ENCODE peak calls at places on chromosomes 6 and 20, in four cellular contexts. One of them, this sample, is unnamed. For H3K4me1, the result is how much of the 10 kb centered on the place peaks cover.

GRCh38 chr6:127447780-127448179 is 11.4 kb downstream of the KIAA0408 start:
- DNase-seq in left lung: no peak
- DNase-seq in CD8-positive, alpha-beta memory T cell: no peak
- DNase-seq in colonic mucosa: no peak
- DNase-seq in this sample: no peak

GRCh38 chr6:158257781-158258180 is 54.5 kb upstream of the TULP4 start:
- DNase-seq in left lung: no peak
- DNase-seq in CD8-positive, alpha-beta memory T cell: no peak
- DNase-seq in colonic mucosa: no peak
- DNase-seq in this sample: no peak

GRCh38 chr6:31383149-31383548 is 20.2 kb upstream of the MICA start:
- DNase-seq in left lung: no peak
- DNase-seq in CD8-positive, alpha-beta memory T cell: no peak
- DNase-seq in colonic mucosa: no peak
- DNase-seq in this sample: no peak

GRCh38 chr20:24584078-24584477 is 114.6 kb downstream of the SYNDIG1 start:
- DNase-seq in left lung: no peak
- DNase-seq in CD8-positive, alpha-beta memory T cell: no peak
- DNase-seq in colonic mucosa: no peak
- DNase-seq in this sample: no peak

GRCh38 chr6:7604003-7604402 is 14.0 kb downstream of the SNRNP48 start:
- DNase-seq in left lung: no peak
- DNase-seq in CD8-positive, alpha-beta memory T cell: no peak
- DNase-seq in colonic mucosa: no peak
- DNase-seq in this sample: peak

GRCh38 chr6:146433881-146434741 is 109.5 kb upstream of the RAB32 start:
- DNase-seq in left lung: peak
- DNase-seq in CD8-positive, alpha-beta memory T cell: no peak
- DNase-seq in colonic mucosa: no peak
- DNase-seq in this sample: no peak

GRCh38 chr6:125974214-125974866 is 12.0 kb upstream of the TRMT11 start:
- DNase-seq in left lung: no peak
- DNase-seq in CD8-positive, alpha-beta memory T cell: peak
- DNase-seq in colonic mucosa: no peak
- DNase-seq in this sample: no peak

GRCh38 chr6:93235775-93236174 is 183.6 kb downstream of the EPHA7 start:
- DNase-seq in left lung: no peak
- DNase-seq in CD8-positive, alpha-beta memory T cell: no peak
- DNase-seq in colonic mucosa: no peak
- DNase-seq in this sample: no peak

GRCh38 chr6:107628878-107629277 is 139.0 kb downstream of the SOBP start:
- DNase-seq in left lung: no peak
- DNase-seq in CD8-positive, alpha-beta memory T cell: no peak
- DNase-seq in colonic mucosa: no peak
- DNase-seq in this sample: no peak

GRCh38 chr6:117267766-117268534 is 2.6 kb downstream of the VGLL2 start:
- DNase-seq in left lung: no peak
- DNase-seq in CD8-positive, alpha-beta memory T cell: no peak
- DNase-seq in colonic mucosa: no peak
- DNase-seq in this sample: no peak

GRCh38 chr6:113881473-113881980 is 24.4 kb downstream of the MARCKS start:
- DNase-seq in left lung: no peak
- DNase-seq in CD8-positive, alpha-beta memory T cell: no peak
- DNase-seq in colonic mucosa: no peak
- DNase-seq in this sample: no peak

GRCh38 chr6:154187203-154187602 is 148.2 kb downstream of the OPRM1 start:
- DNase-seq in left lung: no peak
- DNase-seq in CD8-positive, alpha-beta memory T cell: no peak
- DNase-seq in colonic mucosa: no peak
- DNase-seq in this sample: no peak

GRCh38 chr6:142294681-142295080 is 7.1 kb upstream of the ADGRG6 start:
- DNase-seq in left lung: no peak
- DNase-seq in CD8-positive, alpha-beta memory T cell: no peak
- DNase-seq in colonic mucosa: no peak
- DNase-seq in this sample: no peak

GRCh38 chr6:46715106-46715505 is 20.1 kb downstream of the PLA2G7 start:
- DNase-seq in left lung: no peak
- DNase-seq in CD8-positive, alpha-beta memory T cell: no peak
- DNase-seq in colonic mucosa: no peak
- DNase-seq in this sample: no peak

GRCh38 chr20:50379049-50379990 is 130.9 kb upstream of the PTPN1 start:
- DNase-seq in left lung: peak
- DNase-seq in CD8-positive, alpha-beta memory T cell: no peak
- DNase-seq in colonic mucosa: peak
- DNase-seq in this sample: peak

GRCh38 chr6:3415490-3415889 is 41.4 kb downstream of the SLC22A23 start:
- DNase-seq in left lung: no peak
- DNase-seq in CD8-positive, alpha-beta memory T cell: no peak
- DNase-seq in colonic mucosa: no peak
- DNase-seq in this sample: no peak

GRCh38 chr6:11432713-11433450 is 104.7 kb upstream of the TMEM170B start:
- DNase-seq in left lung: no peak
- DNase-seq in CD8-positive, alpha-beta memory T cell: no peak
- DNase-seq in colonic mucosa: no peak
- DNase-seq in this sample: no peak

GRCh38 chr6:55445648-55446204 is 118.5 kb downstream of the GFRAL start:
- DNase-seq in left lung: no peak
- DNase-seq in CD8-positive, alpha-beta memory T cell: no peak
- DNase-seq in colonic mucosa: no peak
- DNase-seq in this sample: no peak

GRCh38 chr20:62860391-62860923 is 1.2 kb downstream of the TCFL5 start:
- DNase-seq in left lung: peak
- DNase-seq in CD8-positive, alpha-beta memory T cell: no peak
- DNase-seq in colonic mucosa: no peak
- DNase-seq in this sample: peak

GRCh38 chr6:37206674-37207073 is 36.7 kb downstream of the PIM1 start:
- DNase-seq in left lung: no peak
- DNase-seq in CD8-positive, alpha-beta memory T cell: no peak
- DNase-seq in colonic mucosa: no peak
- DNase-seq in this sample: no peak

GRCh38 chr6:15880262-15880973 is 217.6 kb upstream of the DTNBP1 start:
- DNase-seq in left lung: no peak
- DNase-seq in CD8-positive, alpha-beta memory T cell: no peak
- DNase-seq in colonic mucosa: no peak
- DNase-seq in this sample: no peak

GRCh38 chr20:10240655-10241054 is 22.0 kb downstream of the SNAP25 start:
- DNase-seq in left lung: no peak
- DNase-seq in CD8-positive, alpha-beta memory T cell: no peak
- DNase-seq in colonic mucosa: no peak
- DNase-seq in this sample: no peak

GRCh38 chr6:49030621-49031020 is 432.4 kb downstream of the MMUT start:
- DNase-seq in left lung: no peak
- DNase-seq in CD8-positive, alpha-beta memory T cell: no peak
- DNase-seq in colonic mucosa: no peak
- DNase-seq in this sample: no peak

GRCh38 chr6:148435386-148435785 is 92.7 kb downstream of the SASH1 start:
- DNase-seq in left lung: no peak
- DNase-seq in CD8-positive, alpha-beta memory T cell: no peak
- DNase-seq in colonic mucosa: no peak
- DNase-seq in this sample: no peak

GRCh38 chr6:99334526-99335127 is 14.8 kb downstream of the FAXC start:
- DNase-seq in left lung: no peak
- DNase-seq in CD8-positive, alpha-beta memory T cell: no peak
- DNase-seq in colonic mucosa: peak
- DNase-seq in this sample: peak

GRCh38 chr20:61537239-61537638 is 285.2 kb downstream of the CDH4 start:
- DNase-seq in left lung: no peak
- DNase-seq in CD8-positive, alpha-beta memory T cell: no peak
- DNase-seq in colonic mucosa: no peak
- DNase-seq in this sample: no peak

GRCh38 chr20:43945391-43946205 is 30.9 kb downstream of the TOX2 start:
- DNase-seq in left lung: no peak
- DNase-seq in CD8-positive, alpha-beta memory T cell: no peak
- DNase-seq in colonic mucosa: no peak
- DNase-seq in this sample: no peak

GRCh38 chr20:43942661-43943285 is 28.1 kb downstream of the TOX2 start:
- DNase-seq in left lung: no peak
- DNase-seq in CD8-positive, alpha-beta memory T cell: peak
- DNase-seq in colonic mucosa: no peak
- DNase-seq in this sample: no peak

GRCh38 chr20:43942213-43942590 is 27.6 kb downstream of the TOX2 start:
- DNase-seq in left lung: no peak
- DNase-seq in CD8-positive, alpha-beta memory T cell: no peak
- DNase-seq in colonic mucosa: no peak
- DNase-seq in this sample: no peak

GRCh38 chr20:43944653-43945235 is 30.1 kb downstream of the TOX2 start:
- DNase-seq in left lung: no peak
- DNase-seq in CD8-positive, alpha-beta memory T cell: no peak
- DNase-seq in colonic mucosa: no peak
- DNase-seq in this sample: no peak

DNA sequence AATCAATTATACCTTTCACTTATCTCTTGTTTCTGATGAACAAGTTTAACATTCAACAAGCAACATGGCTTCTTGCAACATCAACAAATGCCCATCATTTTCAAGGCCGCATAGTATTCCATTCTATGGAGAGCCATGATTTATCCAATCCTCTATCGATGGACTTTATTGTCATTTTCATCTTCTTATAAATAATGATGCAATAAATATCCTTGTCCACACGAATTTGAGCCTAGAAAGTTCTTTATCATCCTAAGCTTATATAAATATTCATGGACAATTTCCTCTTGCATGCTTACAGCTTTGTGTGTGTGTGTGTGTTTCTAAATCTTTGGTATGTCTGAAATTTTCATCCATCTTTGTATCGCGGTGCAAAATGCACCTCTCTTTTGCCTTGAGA is 29.1 kb downstream of the TOX2 start:
- DNase-seq in left lung: no peak
- DNase-seq in CD8-positive, alpha-beta memory T cell: no peak
- DNase-seq in colonic mucosa: no peak
- DNase-seq in this sample: no peak
- H3K4me3 ChIP-seq in left lung: no peak
- H3K4me3 ChIP-seq in CD8-positive, alpha-beta memory T cell: no peak
- H3K4me3 ChIP-seq in colonic mucosa: no peak
- H3K4me3 ChIP-seq in this sample: no peak

DNA sequence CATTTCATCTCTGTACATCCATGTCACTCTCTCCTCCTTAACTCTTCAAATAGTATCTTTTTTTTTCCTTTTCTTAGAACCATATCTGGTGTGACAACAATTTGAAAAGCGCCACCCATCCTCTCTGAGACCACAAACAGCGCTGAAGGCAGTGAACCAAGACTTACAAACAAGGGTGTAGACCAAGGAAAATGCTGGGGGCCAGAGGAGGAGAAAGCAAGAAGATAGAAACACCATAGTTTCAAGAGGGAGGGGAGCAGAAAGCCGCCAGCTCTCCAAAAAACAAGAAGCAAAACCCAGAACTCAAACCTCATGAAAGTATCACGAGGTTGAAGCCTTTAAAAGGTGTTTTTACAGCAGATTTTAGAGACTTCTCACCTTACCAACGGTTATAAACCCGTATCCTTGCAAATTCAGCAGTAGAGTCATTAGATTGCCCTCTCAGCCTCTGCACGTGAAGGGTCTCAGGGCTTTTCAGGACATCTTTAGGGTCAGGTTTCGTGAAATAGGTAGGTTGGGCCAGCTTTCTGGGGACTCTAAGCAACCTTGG is 13.3 kb upstream of the RIPOR2 start:
- DNase-seq in left lung: no peak
- DNase-seq in CD8-positive, alpha-beta memory T cell: peak
- DNase-seq in colonic mucosa: no peak
- DNase-seq in this sample: no peak
- H3K4me1 ChIP-seq in left lung: under half
- H3K4me1 ChIP-seq in CD8-positive, alpha-beta memory T cell: half or more
- H3K4me1 ChIP-seq in colonic mucosa: under half
- H3K4me1 ChIP-seq in this sample: under half

DNA sequence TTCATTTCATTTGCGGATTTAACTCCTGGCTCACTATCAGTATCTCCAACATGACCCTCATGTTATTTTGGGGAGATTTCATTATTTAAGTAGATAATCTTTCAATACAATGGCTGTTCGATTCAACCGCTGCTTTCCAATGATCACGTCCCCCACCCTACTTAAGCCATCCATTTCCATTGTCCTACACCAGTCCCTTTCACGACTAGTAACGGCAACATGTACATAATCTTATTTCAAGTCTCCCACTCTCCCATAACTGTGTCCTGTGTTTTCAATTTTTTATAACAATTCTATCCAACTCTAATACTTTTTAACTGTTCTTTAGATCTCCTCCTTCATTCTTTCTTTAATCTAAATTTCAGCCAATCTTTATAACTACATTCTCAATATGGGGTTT is 890.8 kb upstream of the MAP3K7 start:
- DNase-seq in left lung: no peak
- DNase-seq in CD8-positive, alpha-beta memory T cell: no peak
- DNase-seq in colonic mucosa: no peak
- DNase-seq in this sample: no peak
- H3K27ac ChIP-seq in left lung: no peak
- H3K27ac ChIP-seq in CD8-positive, alpha-beta memory T cell: no peak
- H3K27ac ChIP-seq in colonic mucosa: no peak
- H3K27ac ChIP-seq in this sample: no peak

GRCh38 chr6:13012271-13012670 is 295.7 kb downstream of the PHACTR1 start:
- DNase-seq in left lung: no peak
- DNase-seq in CD8-positive, alpha-beta memory T cell: no peak
- DNase-seq in colonic mucosa: no peak
- DNase-seq in this sample: no peak

GRCh38 chr6:13014551-13015378 is 298.2 kb downstream of the PHACTR1 start:
- DNase-seq in left lung: peak
- DNase-seq in CD8-positive, alpha-beta memory T cell: no peak
- DNase-seq in colonic mucosa: no peak
- DNase-seq in this sample: no peak

GRCh38 chr6:13011612-13012146 is 295.1 kb downstream of the PHACTR1 start:
- DNase-seq in left lung: no peak
- DNase-seq in CD8-positive, alpha-beta memory T cell: no peak
- DNase-seq in colonic mucosa: no peak
- DNase-seq in this sample: no peak

GRCh38 chr6:13013681-13014550 is 297.3 kb downstream of the PHACTR1 start:
- DNase-seq in left lung: peak
- DNase-seq in CD8-positive, alpha-beta memory T cell: no peak
- DNase-seq in colonic mucosa: no peak
- DNase-seq in this sample: peak

DNA sequence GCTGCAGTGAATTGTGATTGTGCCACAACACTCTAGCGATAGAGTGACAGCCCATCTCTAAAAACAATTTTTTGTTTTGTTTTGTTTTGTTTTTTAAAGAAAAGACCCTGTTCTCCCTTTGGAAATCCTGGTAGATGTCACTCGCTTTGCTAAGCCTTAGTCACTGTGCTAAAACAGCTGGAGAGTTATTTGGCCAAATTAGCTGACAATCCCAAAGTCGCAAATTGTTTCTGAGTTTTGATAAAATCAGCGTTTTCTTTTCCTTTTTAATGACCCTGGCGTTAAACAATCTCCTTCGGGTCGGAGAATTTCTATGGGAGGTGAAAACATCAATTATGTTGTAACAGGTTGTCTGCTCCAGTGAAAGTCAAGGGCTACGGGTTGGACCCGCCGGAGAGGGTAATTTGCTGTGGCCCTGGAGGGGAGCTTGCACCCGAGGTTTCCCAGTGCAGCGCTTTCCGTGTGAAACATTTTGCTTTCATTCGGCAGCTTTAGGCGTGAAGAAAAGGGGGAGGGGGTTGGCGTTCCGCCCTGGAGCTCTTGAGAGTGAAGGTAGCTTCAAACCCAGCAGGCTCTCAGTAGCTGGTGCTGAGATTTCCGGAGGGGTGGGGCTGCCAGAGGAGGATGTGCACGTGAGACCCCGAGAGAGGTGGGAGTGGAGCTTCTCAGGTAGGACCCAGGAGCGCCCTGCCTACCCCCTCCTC is 296.6 kb downstream of the PHACTR1 start:
- DNase-seq in left lung: peak
- DNase-seq in CD8-positive, alpha-beta memory T cell: no peak
- DNase-seq in colonic mucosa: no peak
- DNase-seq in this sample: peak
- H3K4me3 ChIP-seq in left lung: peak
- H3K4me3 ChIP-seq in CD8-positive, alpha-beta memory T cell: no peak
- H3K4me3 ChIP-seq in colonic mucosa: no peak
- H3K4me3 ChIP-seq in this sample: no peak